ENCODE peak calls at places on chromosomes 16 and 17, in nine cellular contexts. M is tibial nerve; O is IMR-90; W is left ventricle myocardium inferior; B is osteoblast; R is cardiac fibroblast; V is CD8-positive, alpha-beta T cell; N is mucosa of descending colon; P is thoracic aorta. K is an unnamed sample.

GRCh38 chr17:4520881-4521600 is 22.4 kb downstream of the SPNS2 start:
- DNase-seq in M (no peak), O (peak), W (no peak), B (no peak), R (peak), V (no peak), N (no peak), P (no peak), K (no peak)

GRCh38 chr17:56754523-56755208 is 79.1 kb downstream of the C17orf67 start:
- DNase-seq in M (no peak), O (peak), W (no peak), B (peak), R (peak), V (no peak), N (no peak), P (no peak), K (no peak)

GRCh38 chr16:2038359-2039285 is 9.0 kb downstream of the NTHL1 start:
- DNase-seq in M (no peak), O (no peak), W (peak), B (no peak), R (no peak), V (no peak), N (no peak), P (no peak), K (no peak)

GRCh38 chr16:87661561-87661960 is 59.3 kb downstream of the JPH3 start:
- DNase-seq in M (no peak), O (peak), W (no peak), B (peak), R (peak), V (no peak), N (peak), P (no peak), K (no peak)

GRCh38 chr17:80832888-80833583 is 158.6 kb upstream of the CHMP6 start:
- DNase-seq in M (peak), O (peak), W (peak), B (peak), R (peak), V (peak), N (peak), P (peak), K (peak)

GRCh38 chr17:77999413-78000173 is 41.1 kb downstream of the TNRC6C start:
- DNase-seq in M (no peak), O (peak), W (no peak), B (no peak), R (peak), V (no peak), N (no peak), P (no peak), K (no peak)

GRCh38 chr17:29042679-29043538 is at the start of gene PIPOX:
- DNase-seq in M (no peak), O (peak), W (no peak), B (no peak), R (peak), V (no peak), N (no peak), P (no peak), K (peak)

GRCh38 chr17:20993863-20994778 is 48.7 kb downstream of the USP22 start:
- DNase-seq in M (no peak), O (no peak), W (no peak), B (no peak), R (no peak), V (no peak), N (peak), P (no peak), K (no peak)

GRCh38 chr17:13030459-13031305 is 12.9 kb upstream of the ELAC2 start:
- DNase-seq in M (no peak), O (peak), W (no peak), B (peak), R (peak), V (peak), N (no peak), P (no peak), K (peak)

GRCh38 chr16:30185141-30185682 is 1.8 kb downstream of the CORO1A start:
- DNase-seq in M (no peak), O (no peak), W (peak), B (peak), R (no peak), V (peak), N (peak), P (no peak), K (no peak)

GRCh38 chr17:3401786-3402185 is 3.6 kb upstream of the OR1E1 start:
- DNase-seq in M (no peak), O (no peak), W (no peak), B (peak), R (no peak), V (no peak), N (no peak), P (no peak), K (no peak)

GRCh38 chr17:54102246-54102645 is 279.5 kb downstream of the KIF2B start:
- DNase-seq in M (no peak), O (no peak), W (no peak), B (no peak), R (no peak), V (no peak), N (no peak), P (no peak), K (no peak)

DNA sequence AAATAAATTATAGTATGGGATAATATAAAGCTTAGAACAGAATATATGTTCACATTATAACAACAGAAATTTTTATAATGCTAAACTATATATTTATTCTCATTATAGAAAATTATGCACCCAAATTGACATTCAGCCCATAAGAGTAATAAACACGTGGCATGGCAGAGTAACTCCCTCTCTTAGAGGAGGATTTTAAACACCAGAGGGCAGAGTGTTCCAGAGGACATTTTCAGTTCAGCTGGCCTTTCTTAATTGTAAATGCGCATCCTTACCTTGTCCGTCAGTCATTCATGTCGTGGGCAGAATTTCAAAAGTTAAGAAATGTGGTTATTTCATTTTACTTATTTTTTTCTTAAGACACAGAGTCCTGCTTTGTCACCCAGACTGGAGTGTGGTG is 147.1 kb downstream of the TANC2 start:
- DNase-seq in M (no peak), O (no peak), W (no peak), B (no peak), R (peak), V (no peak), N (no peak), P (no peak), K (no peak)
- TF ChIP-seq CTCF in M (no peak), O (peak), W (peak), B (peak), R (peak), V (no peak), N (no peak), P (no peak), K (peak)

GRCh38 chr17:40448213-40448638 is 5.0 kb downstream of the IGFBP4 start:
- DNase-seq in M (no peak), O (peak), W (no peak), B (no peak), R (peak), V (no peak), N (peak), P (no peak), K (no peak)

GRCh38 chr17:40448639-40449261 is 5.5 kb downstream of the IGFBP4 start:
- DNase-seq in M (no peak), O (peak), W (no peak), B (peak), R (peak), V (no peak), N (peak), P (no peak), K (no peak)

GRCh38 chr17:40443988-40444899 is 994 bp downstream of the IGFBP4 start:
- DNase-seq in M (no peak), O (peak), W (no peak), B (peak), R (peak), V (no peak), N (no peak), P (no peak), K (no peak)

GRCh38 chr17:40445769-40446468 is 2.7 kb downstream of the IGFBP4 start:
- DNase-seq in M (no peak), O (peak), W (no peak), B (peak), R (peak), V (no peak), N (no peak), P (no peak), K (no peak)

GRCh38 chr17:40447148-40447644 is 3.9 kb downstream of the IGFBP4 start:
- DNase-seq in M (no peak), O (no peak), W (no peak), B (peak), R (peak), V (no peak), N (peak), P (no peak), K (no peak)
- H3K4me3 ChIP-seq in M (peak), O (peak), W (peak), B (peak), R (peak), V (no peak), N (no peak), P (peak), K (peak)

GRCh38 chr17:74734256-74734655 is 2.8 kb upstream of the RAB37 start:
- DNase-seq in M (no peak), O (no peak), W (no peak), B (peak), R (no peak), V (no peak), N (no peak), P (no peak), K (no peak)

GRCh38 chr17:74736423-74737298 is at the start of gene RAB37:
- DNase-seq in M (no peak), O (no peak), W (peak), B (peak), R (peak), V (peak), N (peak), P (no peak), K (no peak)

GRCh38 chr17:74738051-74738996 is 1.3 kb downstream of the RAB37 start:
- DNase-seq in M (no peak), O (no peak), W (peak), B (peak), R (no peak), V (peak), N (peak), P (no peak), K (no peak)

GRCh38 chr17:74739227-74739831 is 2.3 kb downstream of the RAB37 start:
- DNase-seq in M (no peak), O (no peak), W (no peak), B (peak), R (no peak), V (no peak), N (no peak), P (no peak), K (no peak)

GRCh38 chr17:74737299-74738050 is 419 bp downstream of the RAB37 start:
- DNase-seq in M (no peak), O (no peak), W (no peak), B (peak), R (no peak), V (peak), N (no peak), P (no peak), K (no peak)
- TF ChIP-seq CTCF in M (no peak), O (peak), W (peak), B (peak), R (no peak), V (peak), N (no peak), P (no peak), K (peak)

DNA sequence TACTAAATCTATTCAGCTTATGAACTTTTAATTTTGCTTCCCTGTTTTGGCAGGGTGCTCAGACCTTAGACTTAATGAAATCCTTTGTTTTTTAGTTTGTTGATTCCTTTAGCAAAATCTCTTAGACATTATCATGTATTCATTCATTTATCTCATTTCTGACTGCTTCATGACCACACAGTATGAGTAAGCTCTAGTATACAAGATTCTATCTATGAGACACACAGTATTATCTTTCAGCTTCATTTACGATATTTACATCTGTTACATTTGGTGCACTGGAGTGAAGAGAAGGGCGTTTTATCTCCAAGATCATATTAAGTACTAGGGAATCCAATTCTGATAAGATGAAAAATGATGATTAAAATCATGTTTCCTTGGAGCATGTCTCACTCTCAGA is 448.1 kb upstream of the CA10 start:
- DNase-seq in M (no peak), O (no peak), W (no peak), B (peak), R (no peak), V (no peak), N (no peak), P (no peak), K (no peak)
- H3K4me3 ChIP-seq in M (no peak), O (no peak), W (no peak), B (no peak), R (no peak), V (no peak), N (no peak), P (no peak), K (no peak)

DNA sequence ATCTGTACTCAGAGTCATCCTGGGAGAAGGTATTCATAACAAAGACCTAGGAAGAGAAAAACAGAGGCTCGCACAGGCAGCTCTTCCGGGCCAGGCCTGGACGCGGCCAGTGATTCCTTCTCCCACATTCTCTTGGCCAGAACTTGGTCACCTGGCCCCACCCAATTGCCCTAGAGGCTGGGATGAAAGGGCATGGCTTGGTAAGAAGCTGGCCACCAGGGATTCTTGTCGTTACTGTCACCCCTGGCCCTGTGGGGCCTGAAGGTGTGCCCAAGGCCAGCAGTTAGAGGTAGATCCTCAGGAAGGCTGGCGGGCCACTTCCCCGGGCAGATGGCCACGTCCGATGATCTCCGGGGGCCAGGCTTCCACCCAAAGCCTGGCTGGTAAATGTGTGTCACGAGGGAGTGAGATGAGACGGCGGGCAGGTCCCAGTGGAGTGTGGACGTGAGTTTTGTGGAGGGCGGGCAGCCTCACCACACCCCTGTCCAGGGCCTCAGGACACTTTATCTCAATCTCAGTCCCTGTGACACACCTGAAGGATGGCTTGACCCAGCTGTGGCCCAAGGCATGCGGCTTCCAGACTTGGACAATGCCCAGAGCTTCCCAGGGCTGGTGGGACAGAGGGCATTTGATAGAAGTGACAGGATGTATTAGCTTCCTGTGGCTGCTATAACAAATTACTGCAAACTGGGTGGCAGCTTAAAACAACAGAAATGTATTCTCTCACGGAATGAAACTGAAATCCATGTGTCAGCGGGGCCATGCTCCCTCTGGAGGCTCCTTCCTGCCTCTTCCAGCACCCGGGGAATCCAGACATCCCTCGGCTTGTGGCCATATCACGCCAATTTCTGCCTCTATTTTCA is 66.3 kb upstream of the GSE1 start:
- DNase-seq in M (no peak), O (no peak), W (no peak), B (no peak), R (no peak), V (no peak), N (no peak), P (no peak), K (no peak)
- TF ChIP-seq CTCF in M (no peak), O (no peak), W (peak), B (peak), R (no peak), V (no peak), N (no peak), P (no peak), K (peak)